ENCODE peak calls at places on chromosomes 5 and 9, in four cellular contexts. U is GM13976, I is fibroblast of the aortic adventitia, D is left ventricle myocardium inferior. L is an unnamed sample.

GRCh38 chr5:1351156-1351555 is 6.3 kb upstream of the CLPTM1L start:
- DNase-seq in I (no peak), U (no peak), D (no peak), L (no peak)

GRCh38 chr5:64840958-64841357 is 72.2 kb downstream of the CWC27 start:
- DNase-seq in I (no peak), D (no peak), U (no peak), L (no peak)

GRCh38 chr5:169024426-169024825 is 276.5 kb downstream of the SLIT3 start:
- DNase-seq in U (no peak), D (no peak), I (no peak), L (peak)

GRCh38 chr9:91978739-91979414 is 28.8 kb upstream of the ROR2 start:
- DNase-seq in I (peak), D (no peak), U (no peak), L (peak)

GRCh38 chr5:168529361-168530234 is 493 bp downstream of the FBLL1 start:
- DNase-seq in I (no peak), D (no peak), U (peak), L (no peak)

GRCh38 chr9:121253162-121253561 is 14.8 kb upstream of the GSN start:
- DNase-seq in D (no peak), U (no peak), I (no peak), L (no peak)

GRCh38 chr5:177482359-177482795 is 8.9 kb upstream of the DBN1 start:
- DNase-seq in U (no peak), I (peak), D (no peak), L (no peak)

GRCh38 chr9:3331801-3332200 is 194.0 kb downstream of the RFX3 start:
- DNase-seq in I (no peak), D (no peak), U (no peak), L (no peak)

GRCh38 chr5:68087866-68088265 is 127.7 kb upstream of the PIK3R1 start:
- DNase-seq in U (no peak), I (peak), D (no peak), L (no peak)

GRCh38 chr9:32986971-32987370 is 14.5 kb downstream of the APTX start:
- DNase-seq in D (no peak), I (no peak), U (no peak), L (no peak)

GRCh38 chr9:137000177-137000930 is 4.0 kb upstream of the CLIC3 start:
- DNase-seq in U (peak), I (peak), D (no peak), L (peak)

GRCh38 chr5:150599917-150600511 is 40.4 kb upstream of the SYNPO start:
- DNase-seq in D (peak), U (no peak), I (peak), L (peak)

GRCh38 chr9:92952861-92953620 is 5.7 kb downstream of the FGD3 start:
- DNase-seq in D (no peak), I (peak), U (no peak), L (no peak)

GRCh38 chr5:154901276-154901675 is 36.7 kb downstream of the GEMIN5 start:
- DNase-seq in D (no peak), U (no peak), I (no peak), L (peak)

GRCh38 chr5:5313081-5313736 is 109.3 kb upstream of the ICE1 start:
- DNase-seq in D (no peak), I (no peak), U (no peak), L (no peak)

GRCh38 chr5:165495829-165496380 is 1990.5 kb downstream of the MAT2B start:
- DNase-seq in D (no peak), U (no peak), I (peak), L (no peak)

GRCh38 chr5:1718669-1719068 is 81.0 kb downstream of the MRPL36 start:
- DNase-seq in U (no peak), I (no peak), D (no peak), L (no peak)

GRCh38 chr5:97266576-97266975 is 83.5 kb upstream of the RIOK2 start:
- DNase-seq in D (peak), U (no peak), I (peak), L (peak)

GRCh38 chr5:172659909-172660628 is 19.0 kb downstream of the NEURL1B start:
- DNase-seq in I (peak), D (peak), U (no peak), L (peak)

GRCh38 chr5:147822686-147823491 is 8.6 kb downstream of the SPINK1 start:
- DNase-seq in U (peak), D (peak), I (peak), L (peak)

GRCh38 chr5:176151286-176151685 is 86.9 kb upstream of the SIMC1 start:
- DNase-seq in D (no peak), I (peak), U (no peak), L (peak)

GRCh38 chr5:60595183-60595582 is 104.8 kb downstream of the DEPDC1B start:
- DNase-seq in D (no peak), I (no peak), U (no peak), L (no peak)

GRCh38 chr5:132466453-132467291 is 23.9 kb downstream of the IRF1 start:
- DNase-seq in I (no peak), U (peak), D (peak), L (peak)

GRCh38 chr5:109759304-109759703 is 69.6 kb downstream of the MAN2A1 start:
- DNase-seq in D (no peak), I (peak), U (no peak), L (peak)

GRCh38 chr5:173672891-173673290 is 56.4 kb upstream of the BOD1 start:
- DNase-seq in I (no peak), U (no peak), D (no peak), L (no peak)

GRCh38 chr9:35311891-35312639 is 150.3 kb downstream of the UNC13B start:
- DNase-seq in U (no peak), D (no peak), I (peak), L (peak)

GRCh38 chr9:109862452-109862851 is 82.5 kb downstream of the PALM2AKAP2 start:
- DNase-seq in U (no peak), I (no peak), D (no peak), L (no peak)

GRCh38 chr9:371349-371748 is 156.7 kb downstream of the DOCK8 start:
- DNase-seq in U (no peak), D (no peak), I (no peak), L (no peak)

GRCh38 chr5:33690736-33691135 is 201.1 kb downstream of the ADAMTS12 start:
- DNase-seq in I (peak), D (no peak), U (no peak), L (peak)

GRCh38 chr5:54567996-54568395 is 50.4 kb downstream of the SNX18 start:
- DNase-seq in I (no peak), D (no peak), U (no peak), L (no peak)

GRCh38 chr5:141672856-141673813 is 8.9 kb downstream of the ARAP3 start:
- DNase-seq in D (no peak), I (no peak), U (no peak), L (no peak)

GRCh38 chr9:27151693-27152397 is 42.8 kb downstream of the TEK start:
- DNase-seq in I (peak), U (no peak), D (no peak), L (peak)

GRCh38 chr9:96148634-96149138 is 153.3 kb downstream of the HSD17B3 start:
- DNase-seq in I (no peak), D (no peak), U (no peak), L (no peak)

GRCh38 chr5:128060644-128061388 is 22.8 kb upstream of the SLC12A2 start:
- DNase-seq in I (no peak), D (no peak), U (no peak), L (no peak)

GRCh38 chr5:58184910-58185309 is 275.0 kb downstream of the PLK2 start:
- DNase-seq in U (no peak), I (peak), D (no peak), L (peak)

GRCh38 chr5:152514827-152515397 is 109.8 kb upstream of the NMUR2 start:
- DNase-seq in D (no peak), I (peak), U (no peak), L (peak)